ENCODE peak calls at places on chromosomes 7 and 10, in six cellular contexts. V is fibroblast of the aortic adventitia, O is SW 1271, Q is left ventricle myocardium inferior, Y is AG09309, P is SK-MEL-5. N is an unnamed sample.
A peak's percentile ranks its signal among the peaks of the same experiment; 100 is the strongest.

GRCh38 chr10:116158036-116158435 is 115.0 kb downstream of the GFRA1 start:
- DNase-seq in Q (no peak), V (no peak), Y (no peak), P (no peak), O (no peak), N (no peak)

GRCh38 chr10:34489973-34490372 is 325.1 kb downstream of the PARD3 start:
- DNase-seq in Y (no peak), P (peak; percentile 78), V (peak; percentile 61), O (no peak), Q (no peak), N (no peak)

GRCh38 chr7:80359029-80359428 is 152.8 kb downstream of the GNAT3 start:
- DNase-seq in Y (no peak), O (no peak), Q (no peak), P (no peak), V (no peak), N (no peak)

GRCh38 chr7:111240371-111240770 is 149.4 kb downstream of the LRRN3 start:
- DNase-seq in Q (no peak), O (no peak), P (no peak), Y (no peak), V (no peak), N (no peak)

GRCh38 chr10:131889755-131890154 is 11.1 kb upstream of the PPP2R2D start:
- DNase-seq in Y (no peak), Q (no peak), P (no peak), V (no peak), O (no peak), N (no peak)

GRCh38 chr10:8416192-8416701 is 361.8 kb downstream of the GATA3 start:
- DNase-seq in O (no peak), Y (no peak), V (no peak), P (no peak), Q (no peak), N (no peak)

GRCh38 chr7:157693071-157693520 is 356.3 kb downstream of the DNAJB6 start:
- DNase-seq in V (no peak), Y (no peak), O (no peak), Q (no peak), P (no peak), N (no peak)

GRCh38 chr7:73918926-73919693 is 58.2 kb downstream of the TMEM270 start:
- DNase-seq in Y (no peak), P (no peak), V (no peak), O (no peak), Q (no peak), N (no peak)

GRCh38 chr10:116296358-116296757 is 23.4 kb upstream of the GFRA1 start:
- DNase-seq in P (no peak), O (no peak), V (no peak), Q (no peak), Y (no peak), N (no peak)

GRCh38 chr7:131803861-131804260 is 247.4 kb upstream of the PODXL start:
- DNase-seq in P (no peak), O (no peak), V (no peak), Y (no peak), Q (no peak), N (no peak)

GRCh38 chr7:68700414-68700813 is 897.9 kb upstream of the AUTS2 start:
- DNase-seq in Y (no peak), O (no peak), Q (no peak), V (no peak), P (no peak), N (no peak)

GRCh38 chr10:20466731-20467130 is 430.4 kb downstream of the NEBL start:
- DNase-seq in Y (no peak), Q (no peak), O (peak; percentile 28), V (no peak), P (no peak), N (no peak)

GRCh38 chr7:85681241-85681640 is 494.4 kb upstream of the SEMA3D start:
- DNase-seq in V (no peak), Y (no peak), O (no peak), P (no peak), Q (no peak), N (no peak)

GRCh38 chr7:130242198-130243014 is 24.3 kb upstream of the CPA2 start:
- DNase-seq in P (peak; percentile 74), O (peak; percentile 20), Y (no peak), V (peak; percentile 53), Q (peak; percentile 43), N (no peak)

GRCh38 chr10:132547421-132547861 is 9.9 kb downstream of the INPP5A start:
- DNase-seq in P (no peak), V (no peak), Y (no peak), O (no peak), Q (peak; percentile 13), N (no peak)

GRCh38 chr10:104809288-104810090 is 168.4 kb downstream of the SORCS3 start:
- DNase-seq in V (no peak), O (peak; percentile 61), Y (no peak), Q (no peak), P (peak; percentile 28), N (peak; percentile 75)

GRCh38 chr10:42812028-42812427 is 29.4 kb downstream of the BMS1 start:
- DNase-seq in P (no peak), V (no peak), Y (no peak), O (no peak), Q (no peak), N (no peak)